ENCODE peak calls at places on chromosome 17, in four cellular contexts. M is WTC11, T is SK-N-SH, D is K562. H is an unnamed sample.

GRCh38 chr17:49913226-49914095 is 55.5 kb upstream of the DLX4 start:
- DNase-seq in T (no peak), M (no peak), D (peak), H (no peak)

GRCh38 chr17:1865252-1866037 is 35.6 kb downstream of the RPA1 start:
- DNase-seq in M (peak), T (peak), D (peak), H (no peak)

GRCh38 chr17:69579961-69580677 is 165.6 kb downstream of the MAP2K6 start:
- DNase-seq in D (no peak), T (no peak), M (no peak), H (no peak)

GRCh38 chr17:15377608-15378007 is 36.2 kb upstream of the TEKT3 start:
- DNase-seq in M (no peak), T (no peak), D (no peak), H (no peak)

GRCh38 chr17:43695968-43696865 is 34.5 kb upstream of the MEOX1 start:
- DNase-seq in M (no peak), D (no peak), T (no peak), H (no peak)

GRCh38 chr17:57750109-57750845 is 5.2 kb upstream of the CCDC182 start:
- DNase-seq in M (no peak), D (no peak), T (no peak), H (no peak)

GRCh38 chr17:7988750-7989178 is 13.7 kb upstream of the GUCY2D start:
- DNase-seq in T (peak), M (no peak), D (peak), H (peak)

GRCh38 chr17:63232565-63233310 is 213.4 kb downstream of the CYB561 start:
- DNase-seq in D (peak), T (no peak), M (peak), H (no peak)

GRCh38 chr17:45847747-45848146 is 3.1 kb downstream of the SPPL2C start:
- DNase-seq in T (no peak), M (no peak), D (no peak), H (no peak)

GRCh38 chr17:68589086-68589485 is 12.1 kb downstream of the FAM20A start:
- DNase-seq in D (no peak), M (no peak), T (no peak), H (no peak)

GRCh38 chr17:78532922-78533640 is 44.1 kb downstream of the DNAH17 start:
- DNase-seq in D (no peak), M (no peak), T (no peak), H (no peak)

GRCh38 chr17:21213491-21214014 is 408 bp downstream of the TMEM11 start:
- DNase-seq in M (peak), T (peak), D (peak), H (no peak)

GRCh38 chr17:71084219-71084618 is 914.9 kb downstream of the KCNJ2 start:
- DNase-seq in M (peak), T (peak), D (peak), H (no peak)

GRCh38 chr17:1091885-1092284 is 87.9 kb downstream of the ABR start:
- DNase-seq in T (no peak), M (no peak), D (no peak), H (no peak)

GRCh38 chr17:41773190-41773588 is 13.3 kb downstream of the JUP start:
- DNase-seq in D (no peak), M (peak), T (peak), H (no peak)

GRCh38 chr17:43723697-43724359 is 34.8 kb downstream of the SOST start:
- DNase-seq in D (no peak), T (no peak), M (no peak), H (no peak)

GRCh38 chr17:73156887-73157870 is 7.6 kb upstream of the SSTR2 start:
- DNase-seq in T (peak), D (no peak), M (no peak), H (peak)

GRCh38 chr17:1730004-1730344 is 5.5 kb downstream of the WDR81 start:
- DNase-seq in M (no peak), T (no peak), D (no peak), H (no peak)

GRCh38 chr17:57781386-57782050 is 36.4 kb upstream of the CCDC182 start:
- DNase-seq in D (no peak), M (no peak), T (peak), H (no peak)

GRCh38 chr17:82294086-82294773 is 20.7 kb upstream of the CSNK1D start:
- DNase-seq in D (no peak), M (no peak), T (no peak), H (no peak)

GRCh38 chr17:82595893-82596292 is 52.4 kb downstream of the WDR45B start:
- DNase-seq in D (no peak), M (no peak), T (peak), H (no peak)

GRCh38 chr17:50353600-50354195 is 7.8 kb downstream of the XYLT2 start:
- DNase-seq in D (no peak), T (no peak), M (no peak), H (no peak)

GRCh38 chr17:58196610-58197009 is 4.1 kb downstream of the EPX start:
- DNase-seq in M (no peak), T (no peak), D (no peak), H (no peak)

GRCh38 chr17:40485851-40486512 is 15.4 kb downstream of the TNS4 start:
- DNase-seq in D (peak), M (no peak), T (no peak), H (no peak)

GRCh38 chr17:79836952-79837887 is 2.0 kb downstream of the CBX4 start:
- DNase-seq in T (peak), M (peak), D (peak), H (no peak)

GRCh38 chr17:61503961-61504360 is 51.7 kb downstream of the TBX4 start:
- DNase-seq in T (no peak), D (no peak), M (no peak), H (no peak)

GRCh38 chr17:78380370-78380769 is 1.9 kb downstream of the PGS1 start:
- DNase-seq in T (no peak), D (no peak), M (no peak), H (no peak)

GRCh38 chr17:73550561-73550960 is 93.7 kb downstream of the SDK2 start:
- DNase-seq in T (no peak), M (no peak), D (no peak), H (no peak)

GRCh38 chr17:69344939-69345338 is 18.0 kb upstream of the ABCA5 start:
- DNase-seq in D (no peak), M (no peak), T (no peak), H (no peak)

GRCh38 chr17:10046259-10046658 is 141.2 kb upstream of the RCVRN start:
- DNase-seq in T (no peak), M (no peak), D (no peak), H (no peak)
- TF ChIP-seq USF1 in T (no peak), M (no peak), D (no peak), H (no peak)

DNA sequence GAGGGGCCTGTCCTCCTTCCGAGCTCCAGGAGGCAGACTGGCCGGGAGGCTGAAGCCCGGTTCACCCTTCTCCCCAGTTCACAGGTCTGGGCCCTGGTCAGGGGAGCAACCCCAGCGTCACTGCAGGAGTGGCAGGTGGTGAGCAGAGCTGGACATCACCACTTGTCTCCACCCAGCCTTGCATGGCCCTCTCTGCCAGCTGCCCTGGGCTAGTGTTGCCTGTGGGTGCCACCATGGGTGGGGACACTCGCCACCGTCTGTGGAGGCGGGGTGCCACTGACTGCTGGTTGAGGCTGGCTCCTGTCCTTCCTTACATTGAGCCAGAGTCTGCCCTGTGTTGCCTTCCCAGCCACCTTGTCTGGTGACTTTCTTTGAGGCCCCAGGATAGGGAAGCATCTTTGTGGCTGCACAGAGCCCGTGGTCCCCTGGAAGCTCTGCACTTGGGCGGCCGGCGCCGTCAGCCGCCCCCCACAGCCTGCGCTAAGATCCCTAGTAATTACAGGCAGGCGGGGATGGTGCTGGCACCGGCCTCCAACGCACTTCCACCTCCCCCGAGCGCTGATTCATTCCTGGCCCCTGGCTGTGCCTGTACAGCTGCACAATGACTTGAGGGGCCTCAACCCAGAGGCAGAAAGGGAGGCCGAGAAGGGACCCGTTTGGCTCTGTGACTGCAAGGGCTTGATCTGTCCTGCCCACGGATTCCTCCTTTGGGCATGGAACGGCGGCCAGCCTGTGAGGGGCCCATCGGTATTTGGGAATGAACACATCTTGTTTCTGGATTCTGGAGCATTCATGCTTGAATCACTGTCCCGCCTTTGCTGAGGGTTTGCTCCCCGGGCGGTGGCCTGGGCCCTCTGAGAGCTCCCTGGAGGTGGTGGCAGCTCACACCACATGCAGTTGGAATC is 5.2 kb downstream of the BAIAP2 start:
- DNase-seq in D (peak), M (no peak), T (no peak), H (no peak)
- TF ChIP-seq USF1 in D (no peak), M (no peak), T (no peak), H (no peak)

DNA sequence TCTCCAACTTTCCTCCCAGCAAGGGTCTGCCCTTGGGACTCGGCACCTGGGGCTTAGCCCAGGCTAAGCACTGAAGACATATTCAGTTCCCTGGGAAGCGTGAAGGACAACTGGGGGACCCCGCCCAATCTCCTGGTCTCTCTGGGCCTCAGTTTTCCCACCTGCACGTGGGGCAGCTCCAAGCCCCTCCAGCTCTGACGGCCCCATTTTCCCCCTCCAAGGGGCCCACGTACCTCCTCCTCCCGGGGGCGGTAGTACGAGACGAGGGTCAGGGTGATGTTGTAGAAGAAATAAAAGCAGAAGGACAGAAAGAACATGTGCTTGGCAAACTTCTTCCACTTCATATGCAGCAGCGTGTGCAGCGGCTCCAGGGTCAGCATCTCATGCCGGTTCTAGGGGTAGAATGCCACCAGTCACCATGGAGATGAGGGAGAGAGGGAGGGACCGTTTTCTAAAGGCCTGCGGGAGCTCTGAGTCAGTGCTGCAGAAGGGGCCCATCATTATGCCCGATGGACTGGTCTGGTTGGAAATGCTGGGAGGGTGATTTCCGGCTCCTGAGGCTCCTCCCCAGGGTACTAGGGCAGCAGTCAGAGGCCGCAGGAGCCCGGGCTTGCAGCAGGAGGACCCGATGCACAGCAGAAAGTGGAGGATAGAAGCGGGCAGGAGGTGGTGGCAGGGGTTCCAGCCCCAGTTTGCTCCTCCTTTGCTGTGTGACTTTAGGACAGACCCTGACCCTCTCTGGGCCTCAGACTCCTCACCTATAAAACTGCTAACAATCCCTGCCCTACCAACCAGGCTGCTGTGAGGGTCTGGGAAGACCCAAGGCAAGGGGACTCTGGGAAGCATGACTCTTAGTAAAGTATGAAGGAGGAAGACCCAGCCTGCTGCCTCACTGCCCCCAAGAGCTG is 28.8 kb downstream of the TRPV3 start:
- DNase-seq in M (no peak), D (no peak), T (no peak), H (no peak)
- TF ChIP-seq USF1 in M (no peak), D (no peak), T (no peak), H (no peak)

GRCh38 chr17:66509913-66510312 is 207.5 kb downstream of the PRKCA start:
- DNase-seq in M (no peak), T (no peak), D (no peak), H (no peak)

GRCh38 chr17:66507103-66507923 is 204.9 kb downstream of the PRKCA start:
- DNase-seq in T (no peak), M (no peak), D (peak), H (no peak)

GRCh38 chr17:66507982-66508760 is 205.8 kb downstream of the PRKCA start:
- DNase-seq in M (no peak), T (no peak), D (peak), H (no peak)

GRCh38 chr17:66511125-66511524 is 208.7 kb downstream of the PRKCA start:
- DNase-seq in D (no peak), T (no peak), M (no peak), H (no peak)

GRCh38 chr17:66508896-66509843 is 206.8 kb downstream of the PRKCA start:
- DNase-seq in M (no peak), D (peak), T (no peak), H (no peak)
- TF ChIP-seq USF1 in M (no peak), D (no peak), T (no peak), H (no peak)

DNA sequence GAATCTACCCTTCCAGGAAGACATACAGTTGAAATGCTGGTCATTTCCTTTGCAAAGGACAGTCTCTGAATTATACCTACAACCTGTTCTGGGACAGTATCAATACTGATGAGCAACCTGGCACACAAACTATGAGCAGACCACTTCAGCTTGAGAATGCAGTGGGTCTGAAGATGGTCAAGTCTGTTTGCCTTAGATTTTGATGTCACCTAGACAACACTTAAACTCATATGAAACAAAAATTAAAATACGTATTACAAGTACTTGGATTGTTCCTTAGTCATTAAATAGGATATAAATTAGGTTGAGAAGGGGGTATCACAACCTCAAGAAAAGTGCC is 3.5 kb downstream of the SRSF2 start:
- DNase-seq in M (no peak), D (peak), T (no peak), H (no peak)
- TF ChIP-seq USF1 in M (no peak), D (no peak), T (no peak), H (no peak)